ENCODE peak calls at places on chromosomes 3 and 15, in ten cellular contexts. R is PC-9, P is spleen, E is astrocyte of the spinal cord, U is astrocyte, Y is cardiac fibroblast, A is ovary, Q is lower lobe of right lung, D is BJ, L is uterus. W is an unnamed sample.
A peak's percentile ranks its signal among the peaks of the same experiment; 100 is the strongest.

GRCh38 chr15:56759450-56759845 is 26.1 kb upstream of the ZNF280D start:
- DNase-seq in U (peak; percentile 98), D (peak; percentile 59), Q (no peak), A (no peak), P (no peak), E (peak; percentile 96), L (peak; percentile 51), Y (peak; percentile 97), R (no peak), W (no peak)

GRCh38 chr3:146342971-146343370 is 92.1 kb upstream of the PLSCR4 start:
- DNase-seq in L (no peak), P (no peak), E (peak; percentile 26), U (peak; percentile 16), Q (no peak), R (no peak), Y (peak; percentile 46), D (peak; percentile 55), A (no peak), W (no peak)

GRCh38 chr3:24763421-24763820 is 268.8 kb upstream of the THRB start:
- DNase-seq in Y (peak; percentile 3), R (no peak), U (peak; percentile 1), E (peak; percentile 2), P (no peak), L (no peak), A (no peak), Q (no peak), D (no peak), W (no peak)

GRCh38 chr3:110814170-110815007 is 257.2 kb upstream of the NECTIN3 start:
- DNase-seq in L (no peak), R (no peak), A (no peak), D (peak; percentile 55), U (peak; percentile 96), E (peak; percentile 93), P (no peak), Y (peak; percentile 93), Q (no peak), W (peak; percentile 29)

GRCh38 chr15:96285306-96285705 is 45.2 kb upstream of the NR2F2 start:
- DNase-seq in Y (peak; percentile 92), E (peak; percentile 99), P (no peak), L (peak; percentile 47), R (no peak), D (peak; percentile 81), A (peak; percentile 35), U (peak; percentile 100), Q (no peak), W (no peak)

GRCh38 chr15:31024330-31024729 is 32.9 kb upstream of the MTMR10 start:
- DNase-seq in A (no peak), D (peak; percentile 96), P (no peak), E (peak; percentile 95), L (no peak), Y (peak; percentile 94), U (peak; percentile 98), Q (no peak), R (no peak), W (no peak)

GRCh38 chr3:49377483-49377882 is 19.3 kb upstream of the GPX1 start:
- DNase-seq in U (peak; percentile 87), D (no peak), Q (no peak), A (no peak), Y (peak; percentile 85), E (peak; percentile 59), L (no peak), P (no peak), R (no peak), W (peak; percentile 44)

GRCh38 chr3:94512876-94513275 is 450.0 kb downstream of the NSUN3 start:
- DNase-seq in E (no peak), A (no peak), R (no peak), U (no peak), P (no peak), L (no peak), Y (no peak), D (no peak), Q (no peak), W (no peak)

GRCh38 chr3:143084856-143085731 is 34.5 kb upstream of the CHST2 start:
- DNase-seq in A (no peak), P (peak; percentile 73), Q (no peak), Y (peak; percentile 90), R (no peak), L (no peak), D (no peak), U (peak; percentile 34), E (peak; percentile 58), W (peak; percentile 66)

DNA sequence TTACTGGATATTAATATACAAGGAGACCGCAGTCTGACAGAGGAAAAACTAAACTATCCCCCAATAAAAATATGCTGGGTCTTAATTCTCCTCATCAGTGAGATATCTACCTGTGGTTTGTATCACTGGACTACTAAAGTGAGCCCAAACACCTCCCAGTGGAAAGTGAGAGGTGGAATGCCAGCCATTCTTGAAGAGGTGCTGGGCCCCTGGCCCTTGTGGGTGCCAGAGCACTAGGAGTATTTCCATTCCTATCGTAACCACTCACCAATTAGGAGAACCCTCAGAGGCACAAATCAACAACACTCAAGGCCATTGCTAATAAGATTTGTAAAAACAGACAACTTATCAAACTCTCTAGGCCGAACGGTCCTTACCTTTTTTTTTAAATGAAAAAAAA is 121.5 kb upstream of the TSPAN3 start:
- DNase-seq in U (no peak), D (no peak), Q (no peak), L (no peak), Y (no peak), A (no peak), R (no peak), E (no peak), P (no peak), W (no peak)
- H3K4me3 ChIP-seq in U (no peak overlapping the region), D (no peak overlapping the region), Q (no peak overlapping the region), L (no peak overlapping the region), Y (no peak overlapping the region), A (no peak overlapping the region), R (no peak overlapping the region), E (no peak overlapping the region), P (no peak overlapping the region), W (no peak overlapping the region)

GRCh38 chr15:48964898-48965297 is 1.2 kb upstream of the SHC4 start:
- DNase-seq in P (no peak), U (no peak), Y (no peak), R (no peak), A (no peak), D (no peak), Q (no peak), L (no peak), E (no peak), W (no peak)

GRCh38 chr15:48965972-48966371 is 2.3 kb upstream of the SHC4 start:
- DNase-seq in R (no peak), P (no peak), U (no peak), Y (peak; percentile 88), Q (no peak), A (no peak), D (no peak), E (peak; percentile 51), L (no peak), W (no peak)

GRCh38 chr15:48966595-48967301 is 3.0 kb upstream of the SHC4 start:
- DNase-seq in L (no peak), D (no peak), R (peak; percentile 58), U (peak; percentile 87), P (no peak), Q (no peak), E (peak; percentile 81), Y (peak; percentile 57), A (no peak), W (peak; percentile 49)

GRCh38 chr15:48963524-48964113 is at the start of gene SHC4:
- DNase-seq in R (peak; percentile 59), A (peak; percentile 62), Y (peak; percentile 82), U (peak; percentile 73), Q (no peak), E (peak; percentile 87), P (no peak), L (peak; percentile 68), D (no peak), W (no peak)

GRCh38 chr15:48962662-48963523 is 826 bp downstream of the SHC4 start:
- DNase-seq in D (no peak), E (peak; percentile 41), R (no peak), Q (no peak), A (no peak), P (no peak), L (no peak), Y (peak; percentile 36), U (no peak), W (no peak)
- TF ChIP-seq CTCF in D (no peak), E (no peak), R (no peak), Q (no peak), A (no peak), P (no peak), L (no peak), Y (no peak), U (no peak), W (no peak)

DNA sequence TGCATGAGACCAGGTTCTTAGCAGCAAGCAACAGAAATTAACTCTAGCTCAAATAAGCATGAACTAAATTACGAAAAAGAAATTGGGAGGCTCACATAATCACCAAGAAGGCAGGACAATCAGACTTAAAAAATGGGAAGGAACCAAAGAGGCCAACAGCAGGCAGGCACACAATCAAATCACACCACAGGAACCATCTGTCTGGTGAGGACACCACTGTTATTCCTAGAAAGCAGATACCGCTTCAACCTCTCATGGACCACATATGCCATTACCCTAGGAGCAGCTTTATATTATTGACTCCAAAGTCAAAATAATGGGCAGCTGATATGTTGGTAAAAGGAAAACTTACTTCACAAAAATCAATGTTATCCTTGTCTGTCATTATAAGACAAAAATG is 51.6 kb downstream of the SUCLG2 start:
- DNase-seq in E (no peak), Q (no peak), U (no peak), A (no peak), R (no peak), P (no peak), L (no peak), D (no peak), Y (no peak), W (no peak)
- H3K4me3 ChIP-seq in E (no peak overlapping the region), Q (no peak overlapping the region), U (no peak overlapping the region), A (no peak overlapping the region), R (no peak overlapping the region), P (no peak overlapping the region), L (no peak overlapping the region), D (no peak overlapping the region), Y (no peak overlapping the region), W (no peak overlapping the region)

DNA sequence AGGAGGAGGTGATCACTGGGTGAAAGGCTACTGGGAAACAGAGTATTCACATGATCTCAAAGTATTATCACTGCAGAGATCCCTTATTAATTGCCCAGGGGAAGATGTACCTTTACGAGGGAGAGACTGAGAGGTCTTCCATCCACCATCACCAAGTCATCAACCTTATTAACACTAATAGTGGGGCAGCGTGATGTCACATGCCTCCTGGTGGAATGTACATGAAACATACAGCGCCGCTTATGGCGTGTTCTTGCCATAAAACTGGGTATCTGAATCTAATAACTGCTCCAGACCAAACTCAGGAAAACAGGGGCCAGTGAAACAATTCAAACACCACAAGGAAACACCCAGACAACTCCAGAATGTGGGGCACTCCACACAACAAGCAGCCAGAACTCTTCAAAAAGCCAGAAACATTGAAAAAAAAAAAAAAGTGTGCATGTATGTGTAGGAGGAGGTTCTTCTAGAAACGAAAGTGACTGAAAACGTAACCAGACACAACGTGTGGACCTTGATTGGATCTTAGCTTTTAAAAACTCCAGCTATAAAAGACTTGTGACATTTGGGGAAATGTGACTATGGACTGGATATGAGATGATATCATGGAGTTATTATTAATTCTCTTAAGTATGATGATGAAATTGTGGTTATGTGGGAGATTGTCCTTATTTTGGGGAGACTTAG is 4.6 kb downstream of the STIMATE start:
- DNase-seq in P (no peak), L (no peak), E (no peak), A (no peak), Q (no peak), D (no peak), U (no peak), R (no peak), Y (peak; percentile 16), W (peak; percentile 61)
- TF ChIP-seq CTCF in P (peak; percentile 24), L (no peak), E (peak; percentile 7), A (no peak), Q (no peak), D (peak; percentile 34), U (no peak), R (no peak), Y (no peak), W (peak; percentile 63)